ENCODE peak calls at places on chromosomes 5 and 9, in six cellular contexts. U is fibroblast of the aortic adventitia, E is adrenal gland, Q is cardiac fibroblast, K is AG10803, W is epithelial cell of esophagus. B is an unnamed sample.

GRCh38 chr9:19252885-19253219 is 22.4 kb downstream of the DENND4C start:
- DNase-seq in U (no peak), E (no peak), Q (no peak), K (no peak), W (no peak), B (no peak)

GRCh38 chr9:123544007-123544827 is 188.2 kb downstream of the CRB2 start:
- DNase-seq in U (peak; percentile 67), E (no peak), Q (peak; percentile 65), K (peak; percentile 46), W (peak; percentile 47), B (peak; percentile 49)

GRCh38 chr5:74326571-74327338 is 313.8 kb downstream of the ENC1 start:
- DNase-seq in U (peak; percentile 94), E (no peak), Q (peak; percentile 87), K (peak; percentile 90), W (peak; percentile 93), B (peak; percentile 22)

GRCh38 chr5:16934669-16935068 is 1.4 kb downstream of the MYO10 start:
- DNase-seq in U (peak; percentile 58), E (no peak), Q (peak; percentile 38), K (no peak), W (peak; percentile 38), B (no peak)

GRCh38 chr9:120368799-120369198 is 211.2 kb downstream of the CDK5RAP2 start:
- DNase-seq in U (no peak), E (no peak), Q (no peak), K (no peak), W (no peak), B (no peak)

GRCh38 chr5:16855475-16855874 is 80.6 kb downstream of the MYO10 start:
- DNase-seq in U (peak; percentile 61), E (peak; percentile 22), Q (peak; percentile 57), K (peak; percentile 76), W (no peak), B (no peak)

GRCh38 chr9:18906656-18907395 is 126.2 kb downstream of the SAXO1 start:
- DNase-seq in U (peak; percentile 58), E (no peak), Q (peak; percentile 55), K (peak; percentile 50), W (no peak), B (no peak)

GRCh38 chr9:87732344-87732743 is 6.4 kb downstream of the CTSL start:
- DNase-seq in U (no peak), E (no peak), Q (no peak), K (no peak), W (no peak), B (no peak)

GRCh38 chr5:151896041-151896691 is 28.5 kb downstream of the GLRA1 start:
- DNase-seq in U (peak; percentile 42), E (no peak), Q (peak; percentile 48), K (peak; percentile 58), W (peak; percentile 89), B (no peak)

GRCh38 chr5:140633081-140633471 is at the start of gene CD14:
- DNase-seq in U (peak; percentile 38), E (peak; percentile 69), Q (peak; percentile 46), K (peak; percentile 39), W (peak; percentile 77), B (no peak)

GRCh38 chr9:92245005-92245797 is 48.3 kb downstream of the IARS1 start:
- DNase-seq in U (peak; percentile 66), E (no peak), Q (peak; percentile 54), K (peak; percentile 83), W (peak; percentile 51), B (no peak)

GRCh38 chr9:92242115-92242778 is 51.2 kb downstream of the IARS1 start:
- DNase-seq in U (peak; percentile 73), E (peak; percentile 42), Q (peak; percentile 73), K (peak; percentile 61), W (peak; percentile 10), B (no peak)

GRCh38 chr9:92247981-92248380 is 45.5 kb downstream of the IARS1 start:
- DNase-seq in U (no peak), E (no peak), Q (no peak), K (no peak), W (no peak), B (no peak)

GRCh38 chr9:92247296-92247695 is 46.2 kb downstream of the IARS1 start:
- DNase-seq in U (no peak), E (no peak), Q (peak; percentile 74), K (no peak), W (no peak), B (no peak)

GRCh38 chr9:92242779-92243136 is 50.7 kb downstream of the IARS1 start:
- DNase-seq in U (no peak), E (no peak), Q (no peak), K (no peak), W (no peak), B (no peak)
- TF ChIP-seq CTCF in U (no peak), E (no peak), Q (no peak), K (no peak), W (no peak), B (no peak)

DNA sequence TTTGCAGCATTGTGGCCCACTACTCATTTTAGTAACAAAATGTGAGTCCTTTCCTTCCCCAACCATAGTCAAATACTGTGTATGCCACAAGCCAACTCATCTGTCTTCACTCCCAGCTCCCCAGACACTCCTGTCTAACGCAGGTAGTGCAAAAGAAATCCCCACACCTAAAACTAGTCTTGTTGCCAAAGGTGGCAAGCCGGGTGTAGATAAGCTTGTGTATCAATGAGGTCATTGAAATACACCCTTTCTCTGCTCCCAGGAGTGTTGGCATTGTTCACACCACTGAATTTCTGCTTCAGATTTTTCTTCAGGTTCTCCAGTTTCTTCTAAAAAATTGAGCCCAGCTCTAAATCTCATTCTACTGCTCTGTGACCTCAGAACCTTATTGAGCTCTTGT is 19.7 kb upstream of the RGS7BP start:
- DNase-seq in U (no peak), E (no peak), Q (no peak), K (no peak), W (no peak), B (no peak)
- TF ChIP-seq CTCF in U (no peak), E (no peak), Q (no peak), K (no peak), W (no peak), B (no peak)

DNA sequence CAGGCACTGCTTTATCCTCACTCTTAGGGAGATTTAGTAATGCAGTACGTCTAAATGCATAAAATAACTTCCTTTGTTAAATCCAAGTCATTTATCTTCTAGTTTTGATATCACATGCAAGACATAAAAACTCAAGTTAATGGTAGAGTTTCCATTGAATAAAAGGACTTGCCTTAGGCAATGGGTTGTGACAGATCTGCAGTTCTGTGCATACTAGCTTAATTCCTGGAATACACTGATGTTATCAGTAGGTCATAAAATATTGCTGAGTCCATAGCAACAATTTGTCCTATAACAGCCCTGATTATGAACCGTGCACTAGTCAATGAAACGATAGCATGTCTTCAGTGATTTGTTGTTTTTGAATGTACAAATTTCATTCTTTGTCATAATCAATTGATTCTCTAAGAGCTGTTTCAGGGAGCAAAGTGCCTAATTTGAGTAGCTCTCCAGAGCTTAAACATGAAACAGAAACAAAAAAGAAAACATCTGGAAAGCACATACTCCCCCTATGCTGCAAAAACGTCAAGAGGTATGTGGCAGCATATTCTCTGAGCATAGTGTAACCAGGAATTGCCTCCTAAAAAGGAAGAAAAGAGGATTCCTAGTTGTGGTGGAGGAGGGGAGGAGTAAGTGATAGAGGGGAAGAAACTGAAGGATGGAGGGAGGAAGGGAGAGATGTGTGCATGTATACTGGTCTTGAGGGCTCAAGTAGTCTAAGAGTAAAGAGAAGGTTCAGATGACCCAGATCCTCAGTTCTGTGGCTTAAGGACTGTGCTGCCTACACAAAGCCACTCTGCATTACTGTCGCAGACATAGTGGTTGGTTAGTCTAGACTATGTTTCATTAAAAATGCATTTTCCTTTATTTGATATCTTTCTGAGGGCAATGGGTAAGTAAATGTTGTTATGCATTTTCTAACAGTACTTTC is 589.2 kb downstream of the PRR16 start:
- DNase-seq in U (no peak), E (no peak), Q (no peak), K (no peak), W (no peak), B (no peak)
- TF ChIP-seq CTCF in U (no peak), E (no peak), Q (no peak), K (no peak), W (no peak), B (no peak)

GRCh38 chr9:72363226-72363625 is 1.8 kb downstream of the ZFAND5 start:
- DNase-seq in U (peak; percentile 36), E (no peak), Q (no peak), K (no peak), W (peak; percentile 18), B (no peak)

GRCh38 chr9:72362680-72363139 is 2.3 kb downstream of the ZFAND5 start:
- DNase-seq in U (peak; percentile 84), E (peak; percentile 73), Q (peak; percentile 88), K (peak; percentile 77), W (peak; percentile 65), B (peak; percentile 69)

GRCh38 chr9:72364679-72365524 is at the start of gene ZFAND5:
- DNase-seq in U (peak; percentile 98), E (peak; percentile 98), Q (peak; percentile 100), K (peak; percentile 99), W (peak; percentile 98), B (peak; percentile 98)

GRCh38 chr9:72363908-72364678 is 915 bp downstream of the ZFAND5 start:
- DNase-seq in U (peak; percentile 60), E (peak; percentile 67), Q (peak; percentile 66), K (peak; percentile 64), W (peak; percentile 61), B (peak; percentile 91)

DNA sequence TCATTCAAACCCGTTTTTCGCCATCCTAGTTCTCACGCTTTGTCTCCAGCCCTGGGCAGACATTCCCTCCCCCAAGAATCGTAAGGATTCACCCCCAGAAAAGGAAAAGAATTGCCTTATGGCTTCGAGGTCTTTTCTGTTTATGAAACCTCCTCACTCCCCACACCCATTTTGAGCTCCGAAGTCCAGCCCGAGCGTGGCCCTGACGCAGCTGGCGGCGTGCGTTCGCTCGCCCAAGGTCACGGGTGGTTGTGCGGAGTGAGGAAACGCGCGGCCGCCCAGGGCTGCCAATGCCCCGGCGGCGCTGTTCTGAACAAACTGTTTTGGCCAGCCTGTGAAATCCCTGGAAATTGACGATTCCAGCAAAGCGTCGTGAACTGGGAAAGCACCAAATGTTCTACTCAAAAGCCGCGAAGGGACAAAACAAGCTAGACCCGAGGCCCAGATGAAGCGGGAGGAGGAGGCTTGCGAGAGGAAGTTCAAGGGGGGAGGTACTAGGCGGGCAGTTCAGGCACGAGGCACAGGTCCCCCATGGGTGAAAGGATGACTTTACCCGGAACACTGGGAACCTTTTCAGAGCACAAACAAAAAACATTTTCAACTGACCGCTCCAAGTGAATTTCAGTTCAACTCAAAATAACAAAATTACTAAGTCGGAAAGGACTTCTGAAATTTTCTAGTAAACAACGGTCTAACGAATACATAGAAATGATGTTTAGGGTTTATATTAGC is 683 bp upstream of the ZFAND5 start:
- DNase-seq in U (peak; percentile 92), E (peak; percentile 90), Q (peak; percentile 95), K (peak; percentile 87), W (no peak), B (peak; percentile 76)
- TF ChIP-seq CTCF in U (peak; percentile 22), E (peak; percentile 15), Q (peak; percentile 7), K (peak; percentile 31), W (no peak), B (peak; percentile 11)

GRCh38 chr9:12988259-12988658 is 213.4 kb downstream of the LURAP1L start:
- DNase-seq in U (no peak), E (no peak), Q (no peak), K (no peak), W (no peak), B (no peak)
- TF ChIP-seq CTCF in U (no peak), E (no peak), Q (no peak), K (peak; percentile 2), W (no peak), B (no peak)

GRCh38 chr5:122500245-122501086 is 188.4 kb downstream of the SNCAIP start:
- DNase-seq in U (peak; percentile 74), E (no peak), Q (peak; percentile 77), K (peak; percentile 60), W (peak; percentile 41), B (peak; percentile 37)
- TF ChIP-seq CTCF in U (peak; percentile 67), E (peak; percentile 25), Q (peak; percentile 64), K (peak; percentile 75), W (peak; percentile 52), B (peak; percentile 17)

GRCh38 chr5:170164921-170165320 is 59.2 kb downstream of the FOXI1 start:
- DNase-seq in U (no peak), E (no peak), Q (no peak), K (no peak), W (no peak), B (no peak)
- TF ChIP-seq CTCF in U (no peak), E (no peak), Q (no peak), K (no peak), W (no peak), B (no peak)

B was measured in GM20000.